ENCODE peak calls at places on chromosomes 12 and 14, in four cellular contexts. N is IMR-90, J is K562, C is GM12878. A is an unnamed sample.

GRCh38 chr14:74922752-74923401 is at the start of gene RPS6KL1:
- DNase-seq in N (peak), J (peak), C (no peak), A (peak)

GRCh38 chr14:64955297-64955696 is 12.8 kb upstream of the GPX2 start:
- DNase-seq in N (no peak), J (no peak), C (no peak), A (no peak)

GRCh38 chr14:23327947-23328744 is 6.9 kb downstream of the PABPN1 start:
- DNase-seq in N (peak), J (peak), C (no peak), A (peak)

GRCh38 chr14:46499521-46499920 is 152.1 kb downstream of the RPL10L start:
- DNase-seq in N (no peak), J (no peak), C (no peak), A (no peak)

GRCh38 chr12:12686925-12687324 is 9.1 kb downstream of the GPR19 start:
- DNase-seq in N (peak), J (no peak), C (no peak), A (no peak)

GRCh38 chr12:107304588-107305532 is 211.5 kb upstream of the CRY1 start:
- DNase-seq in N (no peak), J (no peak), C (no peak), A (no peak)

GRCh38 chr14:67263499-67264149 is 22.4 kb downstream of the PALS1 start:
- DNase-seq in N (peak), J (no peak), C (no peak), A (peak)

GRCh38 chr14:100755649-100756048 is 29.0 kb downstream of the DLK1 start:
- DNase-seq in N (peak), J (peak), C (no peak), A (no peak)

GRCh38 chr14:89669209-89669608 is 252.2 kb upstream of the FOXN3 start:
- DNase-seq in N (no peak), J (no peak), C (no peak), A (no peak)

GRCh38 chr12:5318874-5319273 is 113.0 kb upstream of the NTF3 start:
- DNase-seq in N (peak), J (no peak), C (no peak), A (no peak)

GRCh38 chr14:51188566-51189185 is 51.4 kb upstream of the TMX1 start:
- DNase-seq in N (no peak), J (no peak), C (no peak), A (no peak)

GRCh38 chr12:80321653-80322052 is 122.4 kb upstream of the PTPRQ start:
- DNase-seq in N (peak), J (no peak), C (no peak), A (no peak)

GRCh38 chr12:1326258-1326657 is 268.1 kb downstream of the FBXL14 start:
- DNase-seq in N (no peak), J (no peak), C (no peak), A (no peak)

GRCh38 chr12:52423035-52423434 is 11.1 kb downstream of the KRT75 start:
- DNase-seq in N (no peak), J (no peak), C (no peak), A (no peak)

GRCh38 chr12:19003110-19003509 is 126.4 kb upstream of the PLEKHA5 start:
- DNase-seq in N (no peak), J (no peak), C (no peak), A (no peak)

GRCh38 chr14:69354383-69355154 is 43.5 kb downstream of the ERH start:
- DNase-seq in N (peak), J (no peak), C (peak), A (no peak)

DNA sequence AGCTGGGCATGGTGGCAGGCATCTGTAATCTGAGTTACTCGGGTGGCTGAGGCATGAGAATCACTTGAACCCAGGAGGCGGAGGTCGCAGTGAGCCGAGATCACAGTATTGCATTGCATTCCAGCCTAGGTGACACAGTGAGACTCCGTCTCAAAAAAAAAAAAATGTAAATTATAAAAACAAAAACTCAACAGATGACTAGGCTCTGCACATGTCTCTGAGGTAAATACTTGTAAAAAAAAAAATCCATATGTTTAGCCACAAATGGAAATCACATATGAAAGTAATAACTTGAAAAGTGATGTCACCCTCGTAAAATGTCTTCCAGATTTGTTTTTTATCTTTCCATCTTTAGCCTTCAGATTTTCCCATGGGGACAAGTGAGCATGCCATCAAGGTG is 85.0 kb downstream of the KICS2 start:
- DNase-seq in N (peak), J (no peak), C (no peak), A (no peak)
- TF ChIP-seq FOS in N (no peak), J (no peak), C (no peak), A (no peak)

GRCh38 chr14:26286806-26287205 is 311.0 kb downstream of the NOVA1 start:
- DNase-seq in N (peak), J (no peak), C (no peak), A (no peak)
- TF ChIP-seq FOS in N (no peak), J (no peak), C (no peak), A (no peak)

DNA sequence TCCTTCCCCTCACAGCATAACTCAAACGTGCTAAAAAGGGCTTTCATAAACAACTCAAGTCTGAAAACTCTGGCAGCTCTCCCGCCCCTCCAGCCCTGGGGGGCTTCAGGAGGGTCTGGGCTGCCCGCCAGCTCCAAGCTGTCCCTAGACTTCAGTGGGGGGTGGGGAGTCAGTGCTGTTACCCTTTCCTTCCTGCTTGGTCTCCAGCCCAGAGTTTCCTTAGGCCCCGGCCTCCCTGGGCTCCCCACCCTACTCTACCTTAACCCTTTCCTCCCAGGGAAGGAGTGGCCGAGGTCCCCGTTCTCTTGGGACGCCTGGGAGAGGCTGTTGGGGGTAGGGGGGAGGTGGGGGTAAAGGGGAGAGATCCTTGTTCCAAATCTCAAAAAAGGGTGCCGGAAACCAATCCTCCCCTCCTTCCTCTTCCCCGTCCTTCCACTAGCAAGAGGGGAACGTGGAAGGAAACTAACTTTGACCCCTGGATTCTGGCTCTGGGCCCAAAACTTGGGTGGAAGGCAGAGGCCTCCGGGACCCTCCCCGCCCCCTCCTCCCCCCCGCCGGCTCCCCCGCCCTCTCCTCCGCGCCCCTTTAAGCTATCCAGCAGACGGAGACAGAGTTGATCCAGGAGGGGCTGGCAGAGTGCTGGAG is 383 bp upstream of the NYNRIN start:
- DNase-seq in N (no peak), J (no peak), C (no peak), A (peak)
- TF ChIP-seq FOS in N (no peak), J (no peak), C (no peak), A (no peak)

GRCh38 chr14:57835751-57836150 is 30.1 kb downstream of the SLC35F4 start:
- DNase-seq in N (no peak), J (no peak), C (no peak), A (no peak)

GRCh38 chr14:57834961-57835360 is 30.9 kb downstream of the SLC35F4 start:
- DNase-seq in N (no peak), J (no peak), C (no peak), A (no peak)

GRCh38 chr14:57833304-57833703 is 32.6 kb downstream of the SLC35F4 start:
- DNase-seq in N (peak), J (no peak), C (no peak), A (no peak)

GRCh38 chr14:57831981-57832380 is 33.9 kb downstream of the SLC35F4 start:
- DNase-seq in N (no peak), J (peak), C (no peak), A (no peak)

DNA sequence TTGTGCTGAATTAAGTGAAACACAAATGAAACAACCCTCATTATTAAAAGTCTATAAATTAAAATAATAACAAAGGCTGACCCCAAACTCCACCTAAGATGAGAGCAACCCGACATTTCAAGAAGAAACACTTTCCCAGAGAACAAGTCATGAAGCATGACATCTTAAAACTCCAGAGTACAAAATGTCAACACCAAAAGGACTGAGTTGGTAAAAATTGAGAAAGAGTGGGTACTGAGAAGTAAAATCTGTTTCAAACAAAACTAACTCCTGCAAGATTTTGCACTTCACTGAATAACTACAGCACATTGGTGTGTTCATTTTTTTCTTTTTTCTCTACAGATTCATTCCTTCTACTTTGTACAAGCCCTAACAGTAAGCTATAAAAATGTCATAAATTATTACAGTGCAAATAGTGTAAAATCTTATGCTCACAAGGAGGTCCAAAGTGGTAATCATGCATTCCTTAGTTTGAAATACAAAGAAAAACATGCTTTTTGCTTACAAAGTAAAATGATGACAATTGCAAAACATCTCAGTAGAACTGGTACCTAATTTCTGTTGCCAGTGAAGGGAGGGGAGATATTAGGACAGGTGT is 31.8 kb downstream of the SLC35F4 start:
- DNase-seq in N (no peak), J (no peak), C (no peak), A (no peak)
- TF ChIP-seq FOS in N (no peak), J (no peak), C (no peak), A (no peak)

DNA sequence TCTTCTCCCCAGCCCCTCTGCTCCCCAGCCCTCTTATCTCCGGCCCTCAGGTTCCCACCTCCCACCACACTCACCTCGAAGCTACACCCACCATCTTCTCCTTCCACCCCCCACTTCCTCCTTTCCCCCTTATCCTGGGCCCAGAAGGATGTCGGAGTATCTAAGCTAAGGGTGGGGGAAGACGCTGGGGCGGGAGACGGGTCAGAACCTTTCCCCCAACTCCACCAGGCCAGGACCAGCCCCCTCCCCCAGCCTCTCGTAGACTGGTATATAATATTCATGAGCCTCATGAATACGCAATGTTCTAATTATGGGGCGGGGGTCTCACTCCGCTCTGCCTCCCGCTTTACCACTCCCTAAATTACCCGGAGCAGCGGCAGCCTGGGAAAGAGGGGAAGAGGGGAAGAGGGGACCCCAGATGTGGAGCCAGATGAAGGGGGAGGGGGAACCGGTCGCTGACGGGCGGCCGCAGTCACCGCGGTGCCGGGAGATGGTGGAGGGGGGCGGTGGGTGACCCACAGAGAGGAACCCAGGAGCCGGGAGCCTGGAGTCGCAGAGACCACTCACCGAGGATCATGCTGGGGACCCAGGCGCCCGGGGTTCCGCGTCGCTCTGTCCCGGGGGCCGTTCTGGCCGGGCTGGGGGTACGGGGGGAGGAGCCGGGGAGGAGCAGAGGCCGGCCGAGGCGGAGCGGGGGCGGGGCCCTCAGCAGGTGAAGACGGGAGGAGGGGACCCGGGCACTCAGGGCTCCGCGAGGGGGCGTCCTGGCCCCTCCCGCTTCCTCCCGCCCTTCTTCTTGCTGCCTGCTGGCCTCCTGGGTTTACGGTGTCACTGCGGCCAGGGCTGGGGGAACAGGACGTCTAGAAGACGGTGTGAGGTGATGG is 6.4 kb upstream of the ZNF385A start:
- DNase-seq in N (no peak), J (peak), C (no peak), A (no peak)
- TF ChIP-seq FOS in N (no peak), J (no peak), C (no peak), A (no peak)

GRCh38 chr14:29220077-29220476 is 453.5 kb downstream of the FOXG1 start:
- DNase-seq in N (no peak), J (no peak), C (no peak), A (no peak)

GRCh38 chr14:29227631-29228030 is 461.0 kb downstream of the FOXG1 start:
- DNase-seq in N (peak), J (no peak), C (no peak), A (no peak)

GRCh38 chr14:29216774-29217232 is 450.2 kb downstream of the FOXG1 start:
- DNase-seq in N (no peak), J (no peak), C (no peak), A (no peak)

GRCh38 chr14:29217813-29218450 is 451.3 kb downstream of the FOXG1 start:
- DNase-seq in N (peak), J (no peak), C (no peak), A (no peak)

DNA sequence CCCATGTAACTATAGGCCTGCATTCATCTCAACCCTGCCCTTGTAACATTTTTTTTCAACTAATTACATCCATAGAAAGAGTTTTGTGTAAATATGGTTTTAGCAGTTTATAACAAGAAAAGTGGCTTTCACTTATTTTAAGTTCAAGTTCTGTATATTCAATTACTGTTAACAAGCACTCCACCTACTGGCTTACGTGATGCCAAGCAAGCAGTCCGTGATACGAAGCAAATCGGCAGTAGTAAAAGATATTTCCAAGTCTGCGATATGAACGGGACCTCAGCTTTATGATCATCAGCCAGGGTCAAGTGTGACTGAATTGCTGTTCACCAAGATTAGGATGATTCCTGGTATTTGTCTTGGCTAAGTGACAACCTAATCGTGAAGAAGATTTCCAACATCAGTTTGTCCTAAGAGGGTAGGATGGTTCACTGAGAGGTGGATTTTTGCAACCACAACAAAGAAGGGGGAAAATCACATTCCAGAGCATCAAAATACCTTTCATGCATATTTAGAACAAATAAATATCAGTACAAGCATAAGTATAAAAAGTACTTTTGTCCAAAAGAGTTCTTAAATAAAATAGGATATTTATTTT is 456.2 kb downstream of the FOXG1 start:
- DNase-seq in N (peak), J (peak), C (no peak), A (peak)
- TF ChIP-seq FOS in N (no peak), J (no peak), C (no peak), A (no peak)

GRCh38 chr12:108448246-108448645 is 66.8 kb upstream of the FICD start:
- DNase-seq in N (no peak), J (no peak), C (no peak), A (no peak)

GRCh38 chr12:108447168-108447840 is 67.8 kb upstream of the FICD start:
- DNase-seq in N (peak), J (no peak), C (no peak), A (no peak)

GRCh38 chr12:108446766-108447165 is 68.3 kb upstream of the FICD start:
- DNase-seq in N (no peak), J (no peak), C (no peak), A (no peak)

GRCh38 chr12:108454539-108455139 is 60.4 kb upstream of the FICD start:
- DNase-seq in N (no peak), J (no peak), C (no peak), A (no peak)

DNA sequence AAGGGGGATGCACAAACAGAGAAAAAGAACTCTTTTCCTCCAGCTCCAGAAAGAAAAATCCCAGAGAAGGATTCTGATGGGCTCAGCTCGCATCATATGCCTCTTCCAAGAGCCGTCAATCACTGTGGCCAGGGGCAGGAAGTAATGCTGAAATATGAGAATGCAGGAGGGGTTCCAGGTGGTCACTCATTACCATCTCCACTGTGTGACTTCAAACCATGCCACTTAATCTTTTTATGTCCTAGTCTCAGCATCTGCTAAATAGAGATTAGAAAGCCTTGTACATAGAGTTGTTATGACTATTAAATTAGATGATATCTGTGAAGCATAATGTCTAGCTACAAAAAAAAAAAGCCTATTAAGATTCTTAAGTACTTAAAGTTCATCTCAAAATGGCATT is 65.6 kb upstream of the FICD start:
- DNase-seq in N (no peak), J (no peak), C (no peak), A (no peak)
- TF ChIP-seq FOS in N (no peak), J (no peak), C (no peak), A (no peak)

DNA sequence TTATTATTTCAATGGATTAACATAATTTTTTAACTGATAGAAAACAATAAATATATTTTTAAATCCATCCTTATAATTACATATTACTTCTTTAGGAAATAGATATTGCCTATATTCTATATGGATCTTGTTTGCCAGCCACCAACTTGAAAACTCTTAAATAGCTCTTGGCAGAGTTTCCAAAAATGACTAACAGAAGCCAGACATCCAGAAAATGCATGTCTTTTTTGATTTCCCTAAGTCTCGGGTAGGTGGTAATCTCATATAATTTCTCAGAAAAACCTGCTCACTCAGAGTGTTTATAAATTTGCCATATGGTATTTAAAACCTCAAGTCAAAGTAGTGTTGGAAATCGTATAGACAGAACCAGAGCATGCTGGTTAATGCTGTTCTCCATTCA is 360.4 kb upstream of the FOXG1 start:
- DNase-seq in N (no peak), J (no peak), C (no peak), A (peak)
- TF ChIP-seq FOS in N (no peak), J (no peak), C (no peak), A (no peak)

GRCh38 chr14:34368115-34368970 is 93.7 kb downstream of the SPTSSA start:
- DNase-seq in N (peak), J (no peak), C (no peak), A (no peak)
- TF ChIP-seq FOS in N (no peak), J (no peak), C (no peak), A (no peak)

A was measured in endothelial cell of umbilical vein.